ENCODE peak calls at places on chromosomes 1 and 21, in five cellular contexts. E is heart left ventricle; C is colonic mucosa; K is suprapubic skin; O is CD4-positive, alpha-beta T cell. L is an unnamed sample.

GRCh38 chr1:113109908-113110554 is 37.0 kb downstream of the LRIG2 start:
- DNase-seq in E (no peak), C (no peak), K (no peak), O (no peak), L (no peak)

GRCh38 chr1:200075522-200075921 is 48.0 kb downstream of the NR5A2 start:
- DNase-seq in E (peak), C (no peak), K (no peak), O (no peak), L (no peak)

GRCh38 chr1:145886390-145886789 is 724 bp upstream of the ANKRD35 start:
- DNase-seq in E (no peak), C (no peak), K (no peak), O (no peak), L (no peak)

GRCh38 chr1:214453109-214453722 is 98.2 kb downstream of the PTPN14 start:
- DNase-seq in E (no peak), C (no peak), K (no peak), O (no peak), L (no peak)

GRCh38 chr1:181396171-181396670 is 87.1 kb upstream of the CACNA1E start:
- DNase-seq in E (no peak), C (no peak), K (no peak), O (peak), L (no peak)

GRCh38 chr1:59064592-59064991 is 232.3 kb upstream of the FGGY start:
- DNase-seq in E (no peak), C (no peak), K (no peak), O (no peak), L (no peak)

GRCh38 chr1:199123615-199124014 is 484.8 kb downstream of the PTPRC start:
- DNase-seq in E (no peak), C (no peak), K (no peak), O (no peak), L (no peak)

GRCh38 chr1:101605878-101606277 is 369.1 kb downstream of the S1PR1 start:
- DNase-seq in E (no peak), C (no peak), K (no peak), O (no peak), L (no peak)

GRCh38 chr1:115251856-115252255 is 86.2 kb downstream of the NGF start:
- DNase-seq in E (no peak), C (no peak), K (no peak), O (no peak), L (no peak)

GRCh38 chr1:117928881-117929339 is 511 bp downstream of the GDAP2 start:
- DNase-seq in E (peak), C (peak), K (peak), O (no peak), L (peak)

GRCh38 chr1:108505766-108506075 is 54.2 kb upstream of the EEIG2 start:
- DNase-seq in E (no peak), C (no peak), K (no peak), O (no peak), L (no peak)

GRCh38 chr1:20702416-20702815 is 15.4 kb downstream of the KIF17 start:
- DNase-seq in E (no peak), C (no peak), K (no peak), O (no peak), L (no peak)
- TF ChIP-seq CTCF in E (no peak), C (no peak), K (no peak), O (no peak), L (peak)

DNA sequence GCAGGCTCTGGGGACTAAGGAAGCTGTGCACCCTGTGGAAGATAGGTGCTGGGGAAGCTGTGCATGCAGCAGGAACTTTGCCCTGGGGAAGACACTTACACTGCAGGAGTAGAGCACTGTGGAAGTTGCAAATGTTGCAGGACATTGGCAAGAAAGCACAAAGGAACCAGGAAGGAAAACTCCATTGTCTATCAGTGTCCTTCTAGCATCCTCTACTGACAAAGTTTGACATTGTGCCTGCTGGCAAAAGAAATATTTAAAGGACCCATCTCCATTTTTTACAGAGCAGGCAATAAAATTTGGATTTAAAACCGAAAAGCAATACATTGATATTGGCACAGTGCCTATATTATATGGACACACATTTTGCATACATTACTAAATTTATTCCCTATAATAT is 394.1 kb downstream of the PBX1 start:
- DNase-seq in E (no peak), C (no peak), K (no peak), O (no peak), L (no peak)
- TF ChIP-seq CTCF in E (no peak), C (no peak), K (no peak), O (no peak), L (no peak)

GRCh38 chr1:76868154-76868882 is 1.0 kb downstream of the ST6GALNAC5 start:
- DNase-seq in E (peak), C (no peak), K (no peak), O (no peak), L (no peak)
- TF ChIP-seq CTCF in E (no peak), C (no peak), K (no peak), O (no peak), L (no peak)

GRCh38 chr1:27321813-27322568 is at the start of gene TMEM222:
- DNase-seq in E (peak), C (peak), K (peak), O (peak), L (peak)

GRCh38 chr1:27330786-27331185 is 8.8 kb downstream of the TMEM222 start:
- DNase-seq in E (no peak), C (no peak), K (no peak), O (no peak), L (no peak)

GRCh38 chr1:27322569-27323116 is 680 bp downstream of the TMEM222 start:
- DNase-seq in E (no peak), C (no peak), K (no peak), O (no peak), L (no peak)

GRCh38 chr1:27327964-27328363 is 6.0 kb downstream of the TMEM222 start:
- DNase-seq in E (no peak), C (no peak), K (no peak), O (no peak), L (no peak)

GRCh38 chr1:27325286-27325685 is 3.3 kb downstream of the TMEM222 start:
- DNase-seq in E (no peak), C (no peak), K (no peak), O (no peak), L (no peak)
- TF ChIP-seq CTCF in E (no peak), C (no peak), K (no peak), O (no peak), L (no peak)

DNA sequence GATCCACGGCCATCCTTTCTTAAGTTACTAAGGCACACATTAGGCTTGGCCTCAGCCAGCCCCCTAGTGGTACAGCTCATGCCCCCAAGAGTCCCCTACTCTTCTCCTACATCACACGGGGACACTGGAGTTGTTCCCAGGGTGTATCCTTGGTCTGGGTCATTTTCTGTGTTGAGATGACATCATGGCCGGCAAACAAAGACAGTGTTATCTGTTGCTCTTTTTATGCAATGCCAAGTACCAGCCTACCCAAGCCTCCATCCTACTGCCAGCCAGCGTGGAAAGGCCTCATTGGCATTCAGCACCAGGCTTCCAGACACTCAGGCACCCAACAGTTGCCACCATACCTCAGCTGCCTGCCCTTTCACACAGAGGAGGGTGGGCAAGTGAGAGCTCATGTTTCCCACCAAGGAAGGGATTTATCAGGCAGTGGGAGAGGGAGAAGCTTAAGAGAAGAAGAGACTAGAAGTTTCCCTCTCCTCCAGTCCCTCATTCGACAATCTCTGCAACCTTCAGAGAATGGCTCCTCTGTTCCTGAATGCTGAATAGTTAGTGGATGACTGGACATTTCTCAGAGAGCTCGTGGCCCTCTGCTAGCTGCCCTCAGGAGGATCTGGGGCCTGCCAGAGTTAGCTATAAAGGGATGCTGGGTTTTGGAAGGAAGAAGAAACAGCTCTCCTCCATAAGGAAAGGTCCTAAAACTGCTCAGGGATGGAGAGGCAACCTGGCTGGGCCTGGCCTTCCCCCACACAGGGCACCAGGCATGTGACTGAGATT is 17.7 kb downstream of the CBR1 start:
- DNase-seq in E (no peak), C (no peak), K (no peak), O (no peak), L (no peak)
- TF ChIP-seq CTCF in E (no peak), C (no peak), K (no peak), O (no peak), L (no peak)

GRCh38 chr1:212457740-212458338 is 25.1 kb downstream of the NENF start:
- DNase-seq in E (no peak), C (peak), K (no peak), O (peak), L (peak)
- TF ChIP-seq CTCF in E (peak), C (peak), K (peak), O (no peak), L (peak)

GRCh38 chr1:30425046-30425445 is 298.3 kb downstream of the MATN1 start:
- DNase-seq in E (no peak), C (no peak), K (peak), O (no peak), L (no peak)

GRCh38 chr1:30419831-30420230 is 303.6 kb downstream of the MATN1 start:
- DNase-seq in E (no peak), C (no peak), K (peak), O (no peak), L (no peak)

GRCh38 chr1:30423570-30423969 is 299.8 kb downstream of the MATN1 start:
- DNase-seq in E (no peak), C (no peak), K (no peak), O (no peak), L (no peak)

GRCh38 chr1:30420519-30421050 is 302.8 kb downstream of the MATN1 start:
- DNase-seq in E (no peak), C (no peak), K (peak), O (no peak), L (no peak)

DNA sequence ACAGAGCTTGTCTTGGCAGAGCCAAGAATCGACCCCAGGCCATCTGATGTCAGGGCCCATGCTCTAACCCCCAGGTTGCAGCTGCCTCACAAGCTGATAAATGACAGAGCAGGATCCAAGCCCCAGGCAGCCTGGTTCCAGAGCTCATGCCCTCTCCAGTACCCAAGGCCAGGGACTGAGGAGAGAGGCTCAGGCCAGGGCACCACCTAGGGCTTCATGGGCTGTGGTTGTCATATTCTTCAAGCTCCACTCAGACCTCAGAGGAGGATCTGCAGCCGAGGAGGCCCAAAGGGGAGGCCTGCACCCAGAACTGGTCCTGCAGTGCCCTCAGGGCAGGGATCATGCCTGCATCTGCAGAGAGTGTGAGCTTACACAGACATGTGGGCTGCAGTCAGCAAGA is 301.1 kb downstream of the MATN1 start:
- DNase-seq in E (no peak), C (no peak), K (no peak), O (no peak), L (no peak)
- TF ChIP-seq CTCF in E (no peak), C (no peak), K (no peak), O (no peak), L (no peak)

GRCh38 chr1:80657707-80658106 is 1143.0 kb upstream of the ADGRL2 start:
- DNase-seq in E (no peak), C (no peak), K (no peak), O (no peak), L (no peak)

GRCh38 chr1:80657048-80657653 is 1143.6 kb upstream of the ADGRL2 start:
- DNase-seq in E (no peak), C (no peak), K (no peak), O (no peak), L (no peak)

GRCh38 chr1:80656628-80657019 is 1144.1 kb upstream of the ADGRL2 start:
- DNase-seq in E (no peak), C (no peak), K (no peak), O (no peak), L (no peak)

GRCh38 chr1:80656011-80656627 is 1144.6 kb upstream of the ADGRL2 start:
- DNase-seq in E (no peak), C (no peak), K (no peak), O (no peak), L (no peak)
- TF ChIP-seq CTCF in E (no peak), C (no peak), K (no peak), O (no peak), L (no peak)

GRCh38 chr1:30133414-30134055 is 589.9 kb downstream of the MATN1 start:
- DNase-seq in E (no peak), C (no peak), K (peak), O (no peak), L (no peak)
- TF ChIP-seq CTCF in E (no peak), C (no peak), K (no peak), O (no peak), L (no peak)